ENCODE peak calls at places on chromosomes 16 and 17, in five cellular contexts. I is PC-9; F is HCT116; D is GM23248; M is CD8-positive, alpha-beta memory T cell. E is an unnamed sample. For H3K36me3 and H3K4me1, the result is how much of the 10 kb centered on the place peaks cover.

GRCh38 chr17:40442392-40443195 is 656 bp upstream of the IGFBP4 start:
- DNase-seq in D (peak), M (no peak), F (no peak), I (no peak), E (no peak)

GRCh38 chr16:75000481-75001081 is 1.8 kb downstream of the ZNRF1 start:
- DNase-seq in D (peak), M (no peak), I (no peak), F (no peak), E (peak)

GRCh38 chr16:88735616-88736015 is 29.3 kb downstream of the CTU2 start:
- DNase-seq in M (no peak), I (no peak), D (no peak), F (no peak), E (no peak)

GRCh38 chr16:75139498-75139897 is 8.8 kb upstream of the ZFP1 start:
- DNase-seq in F (no peak), D (no peak), I (peak), M (no peak), E (no peak)

GRCh38 chr16:50845296-50845695 is 103.4 kb downstream of the CYLD start:
- DNase-seq in M (no peak), F (no peak), D (no peak), I (no peak), E (no peak)

GRCh38 chr16:54821731-54822130 is 108.9 kb upstream of the IRX5 start:
- DNase-seq in F (no peak), D (no peak), I (no peak), M (no peak), E (no peak)

GRCh38 chr16:75127713-75128415 is 11.3 kb upstream of the LDHD start:
- DNase-seq in I (no peak), M (no peak), F (no peak), D (no peak), E (no peak)

GRCh38 chr16:20918486-20919239 is 18.1 kb downstream of the LYRM1 start:
- DNase-seq in F (no peak), I (no peak), M (no peak), D (peak), E (peak)

GRCh38 chr17:40309938-40310510 is 1.0 kb downstream of the RARA start:
- DNase-seq in M (no peak), D (no peak), I (no peak), F (no peak), E (no peak)

GRCh38 chr17:10109146-10109545 is 89.3 kb downstream of the GAS7 start:
- DNase-seq in I (no peak), M (no peak), D (no peak), F (no peak), E (no peak)

GRCh38 chr17:45346255-45347015 is 29.6 kb upstream of the MAP3K14 start:
- DNase-seq in M (no peak), D (peak), F (no peak), I (no peak), E (no peak)

GRCh38 chr16:23557779-23558330 is 328 bp downstream of the UBFD1 start:
- DNase-seq in D (peak), I (no peak), F (no peak), M (no peak), E (peak)

GRCh38 chr16:70691223-70692129 is 5.6 kb upstream of the MTSS2 start:
- DNase-seq in F (no peak), M (no peak), I (no peak), D (peak), E (no peak)

GRCh38 chr17:38727661-38728220 is 2.4 kb upstream of the CISD3 start:
- DNase-seq in D (peak), M (peak), I (no peak), F (no peak), E (no peak)

GRCh38 chr17:28550858-28551257 is 1.6 kb downstream of the UNC119 start:
- DNase-seq in I (no peak), F (no peak), D (no peak), M (no peak), E (no peak)

GRCh38 chr17:33966410-33967063 is 288.5 kb upstream of the CCL2 start:
- DNase-seq in D (no peak), F (no peak), I (no peak), M (no peak), E (no peak)
- H3K4me3 ChIP-seq in D (no peak), F (no peak), I (no peak), M (no peak), E (no peak)

GRCh38 chr17:73861543-73861942 is 217.3 kb upstream of the SDK2 start:
- DNase-seq in M (no peak), I (no peak), F (no peak), D (no peak), E (no peak)

GRCh38 chr17:73863761-73864535 is 219.7 kb upstream of the SDK2 start:
- DNase-seq in F (no peak), M (no peak), I (no peak), D (no peak), E (no peak)

GRCh38 chr17:73865825-73866224 is 221.6 kb upstream of the SDK2 start:
- DNase-seq in M (no peak), I (no peak), D (no peak), F (no peak), E (no peak)

GRCh38 chr17:73870035-73870434 is 225.8 kb upstream of the SDK2 start:
- DNase-seq in D (no peak), I (no peak), M (no peak), F (no peak), E (no peak)

DNA sequence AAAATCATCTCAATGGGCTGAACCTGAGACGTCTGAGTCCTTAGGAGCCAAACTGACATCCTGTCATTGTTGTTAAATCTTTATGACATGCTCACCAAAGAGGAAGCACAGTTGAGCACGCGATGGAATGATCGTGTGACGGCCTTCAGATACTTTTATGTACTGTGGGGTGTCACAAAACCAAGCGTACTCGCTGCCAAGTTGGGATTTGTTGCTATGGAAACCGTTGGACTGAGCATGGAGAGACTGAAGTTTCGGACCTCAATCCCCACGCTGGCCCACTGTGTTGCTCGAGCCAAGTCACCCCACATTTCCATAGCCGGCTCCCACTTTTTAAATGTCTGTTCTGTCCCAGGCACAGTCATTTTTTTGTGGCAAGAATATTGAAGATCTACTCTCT is 222.8 kb upstream of the SDK2 start:
- DNase-seq in F (no peak), I (no peak), M (no peak), D (no peak), E (no peak)
- H3K36me3 ChIP-seq in F (under half), I (under half), M (under half), D (under half), E (under half)

DNA sequence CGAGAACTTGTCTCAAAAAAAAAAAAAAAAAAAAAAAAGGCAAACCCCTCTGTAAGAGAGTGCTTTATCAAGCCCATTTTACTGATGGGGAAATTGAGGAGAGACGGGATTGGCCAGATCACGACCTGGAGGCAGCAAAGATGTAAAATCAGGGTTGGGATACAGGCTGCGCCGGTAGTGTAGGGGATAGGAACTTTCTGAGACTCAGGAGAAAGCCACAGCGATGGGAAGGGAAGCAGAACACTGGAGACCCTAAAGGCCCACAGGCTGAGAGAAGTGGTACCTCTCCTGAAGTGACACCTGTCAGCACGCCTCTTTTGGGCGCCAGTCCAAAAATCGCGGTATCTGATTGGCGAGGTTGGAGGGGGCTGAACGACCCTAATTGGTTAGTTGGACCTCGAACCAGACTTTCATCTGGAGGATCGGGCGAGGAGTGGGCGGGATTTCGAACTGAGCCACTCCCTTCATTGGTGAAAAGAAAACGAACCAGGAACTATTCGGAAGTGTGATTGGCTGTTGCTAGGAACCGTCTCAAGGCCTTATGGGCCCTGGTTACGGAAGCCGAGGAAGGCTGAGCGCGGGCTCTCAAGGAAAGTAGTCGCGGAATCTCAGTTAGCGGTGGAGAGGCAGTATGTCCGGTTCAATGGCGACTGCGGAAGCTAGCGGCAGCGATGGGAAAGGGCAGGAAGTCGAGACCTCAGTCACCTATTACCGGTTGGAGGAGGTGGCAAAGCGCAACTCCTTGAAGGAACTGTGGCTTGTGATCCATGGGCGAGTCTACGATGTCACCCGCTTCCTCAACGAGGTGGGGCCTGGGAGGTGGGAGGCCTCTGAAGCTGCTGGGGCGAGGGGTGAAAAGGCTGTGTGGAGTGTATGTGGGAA is at the start of gene CYB5B:
- DNase-seq in M (peak), F (peak), D (peak), I (peak), E (peak)
- H3K4me1 ChIP-seq in M (under half), F (half or more), D (under half), I (under half), E (under half)

DNA sequence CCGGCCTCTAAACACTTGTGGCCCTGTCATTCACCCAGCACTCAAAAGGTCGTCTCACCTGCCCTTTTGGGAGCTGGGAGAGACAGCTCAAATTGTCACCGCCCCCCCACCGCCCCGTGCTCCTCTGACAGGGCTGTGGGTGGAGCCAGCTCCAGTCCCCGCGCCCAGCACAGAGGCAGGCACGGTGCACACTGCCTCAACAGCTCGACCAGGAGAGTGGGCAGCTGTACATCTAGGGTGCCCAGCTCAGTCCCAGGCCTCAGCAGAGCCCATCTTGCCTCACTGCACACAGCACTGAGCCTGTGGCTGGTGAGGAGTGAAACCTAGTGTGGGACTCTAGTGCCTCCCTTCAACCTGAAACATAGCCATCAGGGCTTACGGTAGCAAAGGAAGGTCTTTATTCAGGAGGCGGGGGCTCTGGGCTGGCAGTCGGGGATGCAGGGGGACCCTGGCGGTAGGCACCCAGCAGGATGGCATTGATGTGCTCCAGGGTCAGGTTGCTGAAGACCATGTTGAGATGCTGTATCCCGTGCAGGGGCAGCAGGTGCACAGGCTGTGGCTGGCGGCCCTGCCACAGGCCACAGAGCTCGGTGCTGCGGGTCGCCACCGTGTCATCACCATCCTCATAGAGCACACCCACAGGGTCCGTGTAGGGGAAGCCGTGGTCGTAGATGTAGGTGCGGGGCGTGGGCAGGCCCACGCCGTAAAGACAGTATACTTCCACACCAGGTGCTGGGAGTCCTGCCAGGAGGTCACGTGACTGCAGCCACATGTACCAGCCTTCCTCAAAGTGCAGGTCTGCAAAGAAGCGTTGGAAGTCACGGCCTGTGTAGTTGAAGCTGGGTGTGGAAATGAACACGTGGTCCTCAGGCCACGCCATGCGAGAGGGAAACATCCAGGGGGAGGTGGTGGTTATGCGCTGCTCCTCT is 3.1 kb upstream of the PSMB10 start:
- DNase-seq in F (no peak), I (no peak), M (peak), D (no peak), E (no peak)
- H3K4me3 ChIP-seq in F (no peak), I (no peak), M (peak), D (no peak), E (no peak)

GRCh38 chr17:64538508-64539120 is 31.8 kb downstream of the CEP95 start:
- DNase-seq in I (no peak), F (no peak), M (no peak), D (no peak), E (no peak)
- H3K36me3 ChIP-seq in I (under half), F (under half), M (under half), D (half or more), E (half or more)

GRCh38 chr17:59284317-59284716 is 47.1 kb upstream of the YPEL2 start:
- DNase-seq in M (no peak), D (peak), I (no peak), F (no peak), E (no peak)
- H3K4me1 ChIP-seq in M (under half), D (under half), I (under half), F (under half), E (under half)

GRCh38 chr16:85624646-85625045 is 11.5 kb downstream of the GSE1 start:
- DNase-seq in F (no peak), I (no peak), D (no peak), M (no peak), E (no peak)
- H3K4me3 ChIP-seq in F (no peak), I (no peak), D (no peak), M (no peak), E (no peak)

E was measured in HAP-1.